ENCODE peak calls at places on chromosomes 1 and 21, in seven cellular contexts. One of them, this sample, is unnamed. For H3K36me3, the result is how much of the 10 kb centered on the place peaks cover.

GRCh38 chr21:15365751-15366392 is 301.1 kb upstream of the NRIP1 start:
- DNase-seq in transverse colon: no peak
- DNase-seq in adipocyte: no peak
- DNase-seq in heart left ventricle: no peak
- DNase-seq in H7: no peak
- DNase-seq in testis: no peak
- DNase-seq in lower lobe of right lung: no peak
- DNase-seq in this sample: no peak

GRCh38 chr1:5720484-5720883 is 271.7 kb downstream of the NPHP4 start:
- DNase-seq in transverse colon: no peak
- DNase-seq in adipocyte: no peak
- DNase-seq in heart left ventricle: peak
- DNase-seq in H7: no peak
- DNase-seq in testis: no peak
- DNase-seq in lower lobe of right lung: peak
- DNase-seq in this sample: no peak

GRCh38 chr1:160366731-160367515 is at the start of gene NHLH1:
- DNase-seq in transverse colon: no peak
- DNase-seq in adipocyte: no peak
- DNase-seq in heart left ventricle: no peak
- DNase-seq in H7: peak
- DNase-seq in testis: no peak
- DNase-seq in lower lobe of right lung: no peak
- DNase-seq in this sample: no peak

GRCh38 chr1:114458208-114458777 is 52.7 kb downstream of the TRIM33 start:
- DNase-seq in transverse colon: no peak
- DNase-seq in adipocyte: peak
- DNase-seq in heart left ventricle: no peak
- DNase-seq in H7: no peak
- DNase-seq in testis: no peak
- DNase-seq in lower lobe of right lung: no peak
- DNase-seq in this sample: no peak

GRCh38 chr1:87224209-87224608 is 104.5 kb upstream of the LMO4 start:
- DNase-seq in transverse colon: no peak
- DNase-seq in adipocyte: peak
- DNase-seq in heart left ventricle: no peak
- DNase-seq in H7: no peak
- DNase-seq in testis: no peak
- DNase-seq in lower lobe of right lung: no peak
- DNase-seq in this sample: no peak

GRCh38 chr21:27371688-27372331 is 404.9 kb upstream of the ADAMTS5 start:
- DNase-seq in transverse colon: no peak
- DNase-seq in adipocyte: no peak
- DNase-seq in heart left ventricle: no peak
- DNase-seq in H7: no peak
- DNase-seq in testis: no peak
- DNase-seq in lower lobe of right lung: no peak
- DNase-seq in this sample: no peak

GRCh38 chr21:34148826-34149558 is 75.6 kb downstream of the MRPS6 start:
- DNase-seq in transverse colon: no peak
- DNase-seq in adipocyte: no peak
- DNase-seq in heart left ventricle: no peak
- DNase-seq in H7: no peak
- DNase-seq in testis: no peak
- DNase-seq in lower lobe of right lung: no peak
- DNase-seq in this sample: no peak

GRCh38 chr1:162367073-162367472 is 9.6 kb downstream of the SPATA46 start:
- DNase-seq in transverse colon: no peak
- DNase-seq in adipocyte: peak
- DNase-seq in heart left ventricle: peak
- DNase-seq in H7: no peak
- DNase-seq in testis: no peak
- DNase-seq in lower lobe of right lung: no peak
- DNase-seq in this sample: no peak

GRCh38 chr1:110356379-110356778 is 17.2 kb downstream of the RBM15 start:
- DNase-seq in transverse colon: no peak
- DNase-seq in adipocyte: no peak
- DNase-seq in heart left ventricle: no peak
- DNase-seq in H7: no peak
- DNase-seq in testis: no peak
- DNase-seq in lower lobe of right lung: no peak
- DNase-seq in this sample: no peak

GRCh38 chr1:91806777-91807700 is 78.9 kb downstream of the TGFBR3 start:
- DNase-seq in transverse colon: no peak
- DNase-seq in adipocyte: peak
- DNase-seq in heart left ventricle: no peak
- DNase-seq in H7: no peak
- DNase-seq in testis: no peak
- DNase-seq in lower lobe of right lung: no peak
- DNase-seq in this sample: no peak

GRCh38 chr1:192559115-192560006 is 16.2 kb upstream of the RGS1 start:
- DNase-seq in transverse colon: no peak
- DNase-seq in adipocyte: peak
- DNase-seq in heart left ventricle: no peak
- DNase-seq in H7: no peak
- DNase-seq in testis: no peak
- DNase-seq in lower lobe of right lung: no peak
- DNase-seq in this sample: no peak

GRCh38 chr1:177586429-177586828 is 383.4 kb downstream of the SEC16B start:
- DNase-seq in transverse colon: no peak
- DNase-seq in adipocyte: peak
- DNase-seq in heart left ventricle: no peak
- DNase-seq in H7: no peak
- DNase-seq in testis: no peak
- DNase-seq in lower lobe of right lung: no peak
- DNase-seq in this sample: no peak

GRCh38 chr1:226417350-226417749 is 9.5 kb upstream of the PARP1 start:
- DNase-seq in transverse colon: no peak
- DNase-seq in adipocyte: no peak
- DNase-seq in heart left ventricle: no peak
- DNase-seq in H7: no peak
- DNase-seq in testis: no peak
- DNase-seq in lower lobe of right lung: no peak
- DNase-seq in this sample: no peak

GRCh38 chr1:18234790-18235242 is 127.2 kb downstream of the IGSF21 start:
- DNase-seq in transverse colon: peak
- DNase-seq in adipocyte: peak
- DNase-seq in heart left ventricle: no peak
- DNase-seq in H7: peak
- DNase-seq in testis: peak
- DNase-seq in lower lobe of right lung: no peak
- DNase-seq in this sample: no peak

GRCh38 chr1:225897595-225898514 is 8.9 kb upstream of the LEFTY1 start:
- DNase-seq in transverse colon: peak
- DNase-seq in adipocyte: no peak
- DNase-seq in heart left ventricle: no peak
- DNase-seq in H7: no peak
- DNase-seq in testis: no peak
- DNase-seq in lower lobe of right lung: no peak
- DNase-seq in this sample: no peak

GRCh38 chr1:209046058-209046417 is 537.5 kb upstream of the CAMK1G start:
- DNase-seq in transverse colon: no peak
- DNase-seq in adipocyte: no peak
- DNase-seq in heart left ventricle: no peak
- DNase-seq in H7: no peak
- DNase-seq in testis: no peak
- DNase-seq in lower lobe of right lung: no peak
- DNase-seq in this sample: no peak

GRCh38 chr1:116185161-116185701 is 74.0 kb downstream of the MAB21L3 start:
- DNase-seq in transverse colon: no peak
- DNase-seq in adipocyte: no peak
- DNase-seq in heart left ventricle: no peak
- DNase-seq in H7: no peak
- DNase-seq in testis: no peak
- DNase-seq in lower lobe of right lung: no peak
- DNase-seq in this sample: no peak

GRCh38 chr1:181102841-181103240 is 14.3 kb downstream of the IER5 start:
- DNase-seq in transverse colon: no peak
- DNase-seq in adipocyte: no peak
- DNase-seq in heart left ventricle: no peak
- DNase-seq in H7: no peak
- DNase-seq in testis: no peak
- DNase-seq in lower lobe of right lung: no peak
- DNase-seq in this sample: no peak

GRCh38 chr1:199687321-199687720 is 340.2 kb upstream of the NR5A2 start:
- DNase-seq in transverse colon: no peak
- DNase-seq in adipocyte: no peak
- DNase-seq in heart left ventricle: no peak
- DNase-seq in H7: no peak
- DNase-seq in testis: no peak
- DNase-seq in lower lobe of right lung: no peak
- DNase-seq in this sample: no peak

GRCh38 chr1:2799811-2800663 is 1.5 kb downstream of the TTC34 start:
- DNase-seq in transverse colon: no peak
- DNase-seq in adipocyte: no peak
- DNase-seq in heart left ventricle: peak
- DNase-seq in H7: no peak
- DNase-seq in testis: no peak
- DNase-seq in lower lobe of right lung: peak
- DNase-seq in this sample: no peak

DNA sequence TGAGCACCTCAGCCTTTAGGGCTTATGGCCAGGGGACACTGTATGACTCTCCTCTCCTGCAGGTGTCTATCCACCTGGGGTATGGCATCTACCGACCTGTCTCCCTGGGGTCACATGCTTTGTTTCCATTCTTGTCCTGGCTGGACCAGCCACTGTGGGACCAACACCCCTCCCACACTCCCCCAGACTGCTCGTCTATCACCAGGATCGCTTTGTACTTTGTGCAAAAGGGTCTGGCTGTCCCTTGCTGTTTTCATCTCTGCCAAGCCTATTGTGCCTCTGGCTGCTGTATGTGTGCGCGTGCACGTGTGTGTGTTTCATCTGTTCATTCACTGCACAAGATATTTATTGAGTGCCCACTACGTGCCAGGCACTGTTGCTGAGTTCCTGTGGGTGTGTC is 25.5 kb downstream of the ETNK2 start:
- DNase-seq in transverse colon: no peak
- DNase-seq in adipocyte: no peak
- DNase-seq in heart left ventricle: no peak
- DNase-seq in H7: no peak
- DNase-seq in testis: no peak
- DNase-seq in lower lobe of right lung: no peak
- DNase-seq in this sample: no peak
- H3K36me3 ChIP-seq in transverse colon: under half
- H3K36me3 ChIP-seq in adipocyte: under half
- H3K36me3 ChIP-seq in heart left ventricle: half or more
- H3K36me3 ChIP-seq in H7: under half
- H3K36me3 ChIP-seq in testis: under half
- H3K36me3 ChIP-seq in lower lobe of right lung: half or more
- H3K36me3 ChIP-seq in this sample: under half

GRCh38 chr1:10132852-10133251 is 77.5 kb upstream of the KIF1B start:
- DNase-seq in transverse colon: no peak
- DNase-seq in adipocyte: no peak
- DNase-seq in heart left ventricle: no peak
- DNase-seq in H7: no peak
- DNase-seq in testis: no peak
- DNase-seq in lower lobe of right lung: no peak
- DNase-seq in this sample: no peak

GRCh38 chr1:10122926-10123325 is 87.4 kb upstream of the KIF1B start:
- DNase-seq in transverse colon: peak
- DNase-seq in adipocyte: peak
- DNase-seq in heart left ventricle: no peak
- DNase-seq in H7: no peak
- DNase-seq in testis: no peak
- DNase-seq in lower lobe of right lung: no peak
- DNase-seq in this sample: no peak

GRCh38 chr1:10132316-10132715 is 78.1 kb upstream of the KIF1B start:
- DNase-seq in transverse colon: no peak
- DNase-seq in adipocyte: no peak
- DNase-seq in heart left ventricle: no peak
- DNase-seq in H7: no peak
- DNase-seq in testis: no peak
- DNase-seq in lower lobe of right lung: no peak
- DNase-seq in this sample: no peak

GRCh38 chr1:10128081-10128765 is 82.1 kb upstream of the KIF1B start:
- DNase-seq in transverse colon: no peak
- DNase-seq in adipocyte: no peak
- DNase-seq in heart left ventricle: no peak
- DNase-seq in H7: no peak
- DNase-seq in testis: no peak
- DNase-seq in lower lobe of right lung: no peak
- DNase-seq in this sample: no peak
- H3K36me3 ChIP-seq in transverse colon: under half
- H3K36me3 ChIP-seq in adipocyte: half or more
- H3K36me3 ChIP-seq in heart left ventricle: half or more
- H3K36me3 ChIP-seq in H7: under half
- H3K36me3 ChIP-seq in testis: under half
- H3K36me3 ChIP-seq in lower lobe of right lung: half or more
- H3K36me3 ChIP-seq in this sample: half or more

GRCh38 chr1:25837253-25837875 is 17.6 kb downstream of the MTFR1L start:
- DNase-seq in transverse colon: no peak
- DNase-seq in adipocyte: no peak
- DNase-seq in heart left ventricle: no peak
- DNase-seq in H7: peak
- DNase-seq in testis: no peak
- DNase-seq in lower lobe of right lung: no peak
- DNase-seq in this sample: no peak
- H3K36me3 ChIP-seq in transverse colon: under half
- H3K36me3 ChIP-seq in adipocyte: under half
- H3K36me3 ChIP-seq in heart left ventricle: under half
- H3K36me3 ChIP-seq in H7: under half
- H3K36me3 ChIP-seq in testis: under half
- H3K36me3 ChIP-seq in lower lobe of right lung: under half
- H3K36me3 ChIP-seq in this sample: under half

GRCh38 chr1:21828506-21829210 is 16.6 kb downstream of the LDLRAD2 start:
- DNase-seq in transverse colon: no peak
- DNase-seq in adipocyte: no peak
- DNase-seq in heart left ventricle: no peak
- DNase-seq in H7: no peak
- DNase-seq in testis: no peak
- DNase-seq in lower lobe of right lung: no peak
- DNase-seq in this sample: no peak

GRCh38 chr1:21827141-21827679 is 15.1 kb downstream of the LDLRAD2 start:
- DNase-seq in transverse colon: no peak
- DNase-seq in adipocyte: no peak
- DNase-seq in heart left ventricle: no peak
- DNase-seq in H7: no peak
- DNase-seq in testis: no peak
- DNase-seq in lower lobe of right lung: no peak
- DNase-seq in this sample: no peak

GRCh38 chr1:21825393-21825792 is 13.3 kb downstream of the LDLRAD2 start:
- DNase-seq in transverse colon: no peak
- DNase-seq in adipocyte: no peak
- DNase-seq in heart left ventricle: no peak
- DNase-seq in H7: peak
- DNase-seq in testis: no peak
- DNase-seq in lower lobe of right lung: no peak
- DNase-seq in this sample: no peak

GRCh38 chr1:21829294-21829693 is 17.2 kb downstream of the LDLRAD2 start:
- DNase-seq in transverse colon: no peak
- DNase-seq in adipocyte: no peak
- DNase-seq in heart left ventricle: no peak
- DNase-seq in H7: no peak
- DNase-seq in testis: no peak
- DNase-seq in lower lobe of right lung: no peak
- DNase-seq in this sample: no peak

DNA sequence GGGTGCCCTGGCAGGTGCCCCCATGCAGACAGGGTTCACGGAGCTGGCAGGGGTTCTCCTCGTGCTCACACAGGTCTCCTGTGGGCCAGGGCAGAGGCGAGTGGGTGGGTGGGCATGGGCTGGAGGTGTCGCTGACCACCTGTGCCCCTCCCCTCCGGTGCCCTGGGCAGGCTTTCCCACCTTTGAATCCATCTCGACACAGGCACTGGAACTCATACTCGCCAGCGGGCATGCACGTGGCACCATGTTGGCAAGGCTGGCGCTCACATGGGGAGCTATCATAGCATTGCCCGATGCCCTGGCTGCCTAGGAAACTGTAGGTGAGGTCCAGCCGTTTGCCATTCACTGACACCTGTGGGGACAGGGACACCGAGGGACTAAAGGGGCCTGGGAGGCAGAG is 16.0 kb downstream of the LDLRAD2 start:
- DNase-seq in transverse colon: no peak
- DNase-seq in adipocyte: no peak
- DNase-seq in heart left ventricle: peak
- DNase-seq in H7: no peak
- DNase-seq in testis: no peak
- DNase-seq in lower lobe of right lung: no peak
- DNase-seq in this sample: no peak
- H3K36me3 ChIP-seq in transverse colon: under half
- H3K36me3 ChIP-seq in adipocyte: half or more
- H3K36me3 ChIP-seq in heart left ventricle: half or more
- H3K36me3 ChIP-seq in H7: under half
- H3K36me3 ChIP-seq in testis: under half
- H3K36me3 ChIP-seq in lower lobe of right lung: half or more
- H3K36me3 ChIP-seq in this sample: half or more

This sample was measured in gastrocnemius medialis.